ENCODE peak calls at places on chromosomes 11 and 22, in ten cellular contexts. B is HuH-7, Z is cardiac septum, T is A549, Q is GM23248, D is MM.1S, U is amygdala, O is NCI-H774, N is H54, S is fibroblast of lung. R is an unnamed sample.

GRCh38 chr11:69947772-69948255 is 128.6 kb upstream of the FGF3 start:
- DNase-seq in N (no peak), Z (no peak), S (no peak), B (no peak), Q (no peak), D (no peak), O (no peak), T (no peak), U (no peak), R (no peak)

GRCh38 chr11:74689666-74690065 is 41.6 kb downstream of the CHRDL2 start:
- DNase-seq in D (no peak), B (no peak), O (no peak), Z (no peak), S (peak; percentile 51), U (no peak), T (no peak), Q (peak; percentile 81), N (no peak), R (no peak)

GRCh38 chr22:29031236-29031982 is 30.2 kb downstream of the C22orf31 start:
- DNase-seq in U (no peak), T (peak; percentile 64), O (no peak), N (peak; percentile 66), Z (no peak), Q (peak; percentile 97), D (no peak), S (peak; percentile 99), B (peak; percentile 92), R (peak; percentile 74)

GRCh38 chr11:83656931-83657330 is 370.8 kb upstream of the CCDC90B start:
- DNase-seq in U (no peak), Z (no peak), B (no peak), D (no peak), N (no peak), Q (no peak), T (no peak), S (peak; percentile 32), O (no peak), R (no peak)

GRCh38 chr11:31757245-31757835 is 53.8 kb downstream of the PAX6 start:
- DNase-seq in D (no peak), N (no peak), O (no peak), U (no peak), T (no peak), Q (no peak), Z (no peak), S (peak; percentile 11), B (no peak), R (no peak)

GRCh38 chr11:1064167-1064566 is 10.5 kb upstream of the MUC2 start:
- DNase-seq in Z (no peak), O (no peak), B (no peak), N (no peak), U (no peak), S (peak; percentile 57), Q (no peak), T (no peak), D (no peak), R (no peak)

GRCh38 chr11:1701041-1701807 is 4.2 kb downstream of the KRTAP5-6 start:
- DNase-seq in T (no peak), S (peak; percentile 27), N (no peak), Z (no peak), D (no peak), B (no peak), Q (no peak), U (no peak), O (no peak), R (no peak)

GRCh38 chr11:69686856-69687255 is 11.7 kb upstream of the LTO1 start:
- DNase-seq in T (no peak), B (no peak), S (no peak), Z (peak; percentile 61), D (no peak), N (no peak), Q (no peak), O (no peak), U (no peak), R (no peak)

GRCh38 chr11:96168623-96169022 is 174.4 kb downstream of the MAML2 start:
- DNase-seq in T (peak; percentile 44), B (no peak), Q (peak; percentile 95), U (no peak), D (no peak), Z (no peak), N (no peak), O (no peak), S (peak; percentile 89), R (no peak)

GRCh38 chr22:43625242-43625641 is 186.9 kb downstream of the EFCAB6 start:
- DNase-seq in O (no peak), U (no peak), Q (peak; percentile 30), T (peak; percentile 72), Z (no peak), B (no peak), S (peak; percentile 38), D (no peak), N (peak; percentile 62), R (no peak)

R was measured in H9.